ENCODE peak calls at places on chromosomes 4 and X, in seven cellular contexts. H is C1 segment of cervical spinal cord, G is NCI-H2171 treated with DMSO at 0.1 percent for 48 hours, A is lung microvascular endothelial cell, S is SW480, W is GM03348, O is left lobe of liver. U is an unnamed sample.

GRCh38 chr4:113645771-113646455 is 115.6 kb downstream of the CAMK2D start:
- DNase-seq in S (peak; percentile 16), G (no peak), W (peak; percentile 15), H (no peak), O (no peak), A (peak; percentile 6), U (peak; percentile 67)

GRCh38 chr4:54626113-54626512 is 31.6 kb upstream of the KIT start:
- DNase-seq in S (no peak), A (no peak), G (no peak), W (no peak), H (no peak), O (no peak), U (no peak)

GRCh38 chr4:74039065-74039763 is 725 bp upstream of the CXCL3 start:
- DNase-seq in S (peak; percentile 35), A (peak; percentile 37), O (no peak), H (no peak), G (no peak), W (peak; percentile 12), U (no peak)

GRCh38 chr4:111788046-111788642 is 357.1 kb upstream of the FAM241A start:
- DNase-seq in A (no peak), H (no peak), O (no peak), S (no peak), G (no peak), W (no peak), U (peak; percentile 27)

GRCh38 chrX:78540171-78540570 is 119.0 kb downstream of the RTL3 start:
- DNase-seq in W (no peak), O (no peak), H (no peak), S (no peak), G (no peak), A (no peak), U (no peak)

GRCh38 chr4:6692806-6693205 is 872 bp upstream of the S100P start:
- DNase-seq in H (no peak), W (peak; percentile 29), A (no peak), O (no peak), G (no peak), S (peak; percentile 77), U (no peak)

GRCh38 chr4:110041742-110042141 is 129.1 kb downstream of the EGF start:
- DNase-seq in G (no peak), S (no peak), W (no peak), O (no peak), H (no peak), A (no peak), U (no peak)

GRCh38 chrX:110061138-110061537 is 58.2 kb downstream of the TMEM164 start:
- DNase-seq in S (no peak), G (no peak), W (no peak), H (no peak), A (no peak), O (no peak), U (no peak)

GRCh38 chr4:57426779-57427395 is 316.7 kb upstream of the IGFBP7 start:
- DNase-seq in A (peak; percentile 77), S (peak; percentile 34), W (peak; percentile 76), G (peak; percentile 32), O (peak; percentile 68), H (peak; percentile 9), U (peak; percentile 85)

GRCh38 chr4:13530823-13531608 is 13.3 kb downstream of the NKX3-2 start:
- DNase-seq in O (no peak), W (peak; percentile 6), H (no peak), A (no peak), G (no peak), S (no peak), U (peak; percentile 62)

GRCh38 chr4:71732706-71733105 is 51.2 kb downstream of the GC start:
- DNase-seq in S (peak; percentile 17), O (no peak), W (peak; percentile 51), A (peak; percentile 39), H (no peak), G (peak; percentile 37), U (peak; percentile 31)

GRCh38 chr4:6437682-6438264 is 34.6 kb downstream of the PPP2R2C start:
- DNase-seq in W (no peak), S (no peak), H (no peak), O (no peak), A (no peak), G (no peak), U (no peak)

GRCh38 chr4:111519683-111520082 is 625.6 kb upstream of the FAM241A start:
- DNase-seq in A (no peak), G (no peak), O (no peak), W (no peak), S (no peak), H (no peak), U (peak; percentile 4)

GRCh38 chrX:140507982-140508305 is 3.1 kb upstream of the SOX3 start:
- DNase-seq in O (no peak), G (no peak), S (no peak), H (no peak), W (no peak), A (no peak), U (peak; percentile 43)

GRCh38 chrX:97743014-97743413 is 859.3 kb downstream of the RPA4 start:
- DNase-seq in A (no peak), O (peak; percentile 35), H (no peak), W (no peak), G (no peak), S (no peak), U (no peak)

GRCh38 chrX:109270580-109271484 is 211.1 kb downstream of the GUCY2F start:
- DNase-seq in A (no peak), G (no peak), O (no peak), W (no peak), S (peak; percentile 6), H (no peak), U (no peak)

GRCh38 chr4:138199568-138200235 is 42.4 kb downstream of the SLC7A11 start:
- DNase-seq in W (no peak), O (no peak), G (no peak), A (peak; percentile 61), S (peak; percentile 84), H (no peak), U (peak; percentile 31)

GRCh38 chrX:69024931-69025330 is 140.3 kb downstream of the PJA1 start:
- DNase-seq in A (no peak), O (no peak), H (no peak), S (peak; percentile 23), G (no peak), W (peak; percentile 68), U (peak; percentile 48)